ENCODE peak calls at places on chromosomes 2 and 18, in four cellular contexts. G is substantia nigra, K is PC-3, E is caudate nucleus. M is an unnamed sample.

GRCh38 chr2:9288233-9288632 is 81.6 kb downstream of the ASAP2 start:
- DNase-seq in G (no peak), K (peak), E (no peak), M (no peak)

GRCh38 chr18:32010124-32010745 is 8.4 kb upstream of the RNF125 start:
- DNase-seq in G (no peak), K (peak), E (no peak), M (peak)

GRCh38 chr2:136310005-136310495 is 192.1 kb upstream of the CXCR4 start:
- DNase-seq in G (no peak), K (no peak), E (no peak), M (no peak)

GRCh38 chr18:74778191-74778847 is 180.6 kb downstream of the ZNF407 start:
- DNase-seq in G (no peak), K (no peak), E (no peak), M (no peak)

GRCh38 chr2:105517814-105518705 is 119.2 kb upstream of the FHL2 start:
- DNase-seq in G (no peak), K (no peak), E (no peak), M (no peak)

GRCh38 chr18:23257686-23258565 is 122.6 kb downstream of the CABLES1 start:
- DNase-seq in G (no peak), K (peak), E (no peak), M (no peak)

GRCh38 chr2:183232161-183232865 is 108.1 kb downstream of the NUP35 start:
- DNase-seq in G (no peak), K (no peak), E (no peak), M (no peak)

GRCh38 chr2:47313141-47313691 is 89.7 kb upstream of the MSH2 start:
- DNase-seq in G (no peak), K (peak), E (no peak), M (no peak)

GRCh38 chr2:170271340-170271739 is 93.4 kb downstream of the MYO3B start:
- DNase-seq in G (no peak), K (no peak), E (no peak), M (no peak)

GRCh38 chr18:711330-711692 is 1.1 kb downstream of the ENOSF1 start:
- DNase-seq in G (no peak), K (no peak), E (no peak), M (no peak)

GRCh38 chr2:68796306-68796905 is 61.8 kb downstream of the ARHGAP25 start:
- DNase-seq in G (no peak), K (peak), E (no peak), M (no peak)

GRCh38 chr2:101699191-101699938 is 1.9 kb downstream of the MAP4K4 start:
- DNase-seq in G (peak), K (peak), E (no peak), M (no peak)

GRCh38 chr2:240510513-240511210 is 47.1 kb downstream of the ANKMY1 start:
- DNase-seq in G (no peak), K (no peak), E (no peak), M (no peak)

GRCh38 chr2:191043438-191043837 is 29.5 kb upstream of the STAT1 start:
- DNase-seq in G (no peak), K (peak), E (no peak), M (no peak)

DNA sequence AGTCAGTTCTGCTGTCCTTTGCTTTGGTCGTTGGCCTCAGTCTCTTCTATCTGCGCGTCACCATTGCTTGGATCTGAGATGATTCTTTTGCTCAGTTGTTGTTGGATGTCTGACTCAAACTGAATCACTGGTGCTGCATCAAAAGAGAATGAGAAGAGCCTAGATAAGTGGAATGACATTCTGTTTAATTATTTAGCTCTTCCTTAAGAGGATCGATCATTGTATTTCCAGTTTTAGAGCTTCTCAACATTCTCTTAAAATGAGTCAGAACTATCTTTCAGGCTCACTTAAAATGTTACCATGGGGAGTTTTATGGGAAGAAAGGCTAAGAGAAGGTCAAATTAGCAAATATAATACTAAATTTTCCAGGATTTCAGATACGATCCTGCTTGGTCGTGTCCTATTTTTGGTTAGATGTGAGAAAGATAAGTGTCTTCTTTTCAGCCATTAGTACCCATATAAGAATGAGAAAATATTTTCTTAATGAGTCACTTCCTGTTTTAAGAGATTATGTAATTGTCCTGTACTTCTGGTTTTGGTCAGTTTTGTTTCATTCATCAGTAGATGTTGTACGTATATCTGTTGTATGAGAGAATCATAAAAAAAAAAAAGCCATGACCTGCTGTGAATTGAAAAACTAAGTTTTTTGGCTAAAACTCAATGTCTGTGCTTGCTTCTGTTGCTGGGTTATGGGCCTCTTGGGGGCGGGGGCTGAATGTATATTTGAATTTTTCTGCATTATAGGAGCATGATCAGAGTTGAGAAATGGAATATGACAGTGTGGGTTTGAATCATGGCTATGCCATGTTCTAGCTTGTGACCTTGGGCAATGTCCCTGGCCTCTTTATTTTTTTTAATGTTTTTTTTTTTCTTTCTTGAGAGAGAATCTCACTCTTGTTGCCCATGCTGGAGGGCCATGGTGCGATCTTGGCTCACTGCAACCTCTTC is 31.5 kb upstream of the CASP10 start:
- DNase-seq in G (no peak), K (peak), E (no peak), M (no peak)
- H3K27ac ChIP-seq in G (peak), K (peak), E (peak), M (no peak)

GRCh38 chr2:203535078-203535783 is at the start of gene RAPH1:
- DNase-seq in G (peak), K (peak), E (peak), M (peak)
- H3K27ac ChIP-seq in G (peak), K (peak), E (peak), M (no peak)

DNA sequence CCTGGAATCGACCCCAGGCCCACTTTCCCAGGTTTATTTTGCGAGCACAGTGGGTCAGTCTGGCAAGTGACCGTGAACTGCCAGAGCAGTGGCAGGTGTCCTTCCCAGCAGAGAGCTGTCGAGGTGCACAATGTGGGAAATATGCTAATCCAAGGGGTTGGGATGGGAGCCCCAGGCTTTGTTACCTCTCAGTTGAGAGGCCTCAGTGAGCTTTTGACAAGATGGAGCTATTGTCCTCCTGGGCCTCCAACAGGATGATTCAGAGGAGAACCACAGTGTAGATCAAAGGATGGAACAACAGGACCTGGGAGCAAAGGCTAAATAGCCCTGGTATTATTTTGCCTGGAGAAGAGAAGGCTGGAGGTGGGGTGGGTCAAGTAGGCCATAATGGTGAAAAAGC is 150.9 kb downstream of the NCKAP5 start:
- DNase-seq in G (no peak), K (no peak), E (no peak), M (no peak)
- H3K27ac ChIP-seq in G (no peak), K (no peak), E (no peak), M (no peak)

GRCh38 chr2:239267411-239267941 is 133.3 kb downstream of the HDAC4 start:
- DNase-seq in G (peak), K (peak), E (no peak), M (no peak)

GRCh38 chr2:239269959-239270358 is 130.9 kb downstream of the HDAC4 start:
- DNase-seq in G (no peak), K (no peak), E (no peak), M (no peak)

GRCh38 chr2:239269173-239269865 is 131.5 kb downstream of the HDAC4 start:
- DNase-seq in G (no peak), K (no peak), E (no peak), M (no peak)

GRCh38 chr2:239268082-239268481 is 132.7 kb downstream of the HDAC4 start:
- DNase-seq in G (peak), K (peak), E (no peak), M (no peak)

GRCh38 chr2:239268549-239268948 is 132.3 kb downstream of the HDAC4 start:
- DNase-seq in G (no peak), K (no peak), E (no peak), M (no peak)
- H3K27ac ChIP-seq in G (no peak), K (peak), E (no peak), M (no peak)

GRCh38 chr2:164205347-164205746 is 415.9 kb downstream of the GRB14 start:
- DNase-seq in G (no peak), K (peak), E (no peak), M (no peak)
- H3K27ac ChIP-seq in G (no peak), K (no peak), E (no peak), M (no peak)

GRCh38 chr2:160471950-160472349 is 21.7 kb downstream of the RBMS1 start:
- DNase-seq in G (no peak), K (no peak), E (no peak), M (no peak)

GRCh38 chr2:160472839-160473251 is 20.8 kb downstream of the RBMS1 start:
- DNase-seq in G (no peak), K (peak), E (no peak), M (no peak)

GRCh38 chr2:160474319-160474645 is 19.3 kb downstream of the RBMS1 start:
- DNase-seq in G (no peak), K (no peak), E (no peak), M (no peak)

GRCh38 chr2:160474891-160475795 is 18.5 kb downstream of the RBMS1 start:
- DNase-seq in G (no peak), K (peak), E (no peak), M (no peak)

DNA sequence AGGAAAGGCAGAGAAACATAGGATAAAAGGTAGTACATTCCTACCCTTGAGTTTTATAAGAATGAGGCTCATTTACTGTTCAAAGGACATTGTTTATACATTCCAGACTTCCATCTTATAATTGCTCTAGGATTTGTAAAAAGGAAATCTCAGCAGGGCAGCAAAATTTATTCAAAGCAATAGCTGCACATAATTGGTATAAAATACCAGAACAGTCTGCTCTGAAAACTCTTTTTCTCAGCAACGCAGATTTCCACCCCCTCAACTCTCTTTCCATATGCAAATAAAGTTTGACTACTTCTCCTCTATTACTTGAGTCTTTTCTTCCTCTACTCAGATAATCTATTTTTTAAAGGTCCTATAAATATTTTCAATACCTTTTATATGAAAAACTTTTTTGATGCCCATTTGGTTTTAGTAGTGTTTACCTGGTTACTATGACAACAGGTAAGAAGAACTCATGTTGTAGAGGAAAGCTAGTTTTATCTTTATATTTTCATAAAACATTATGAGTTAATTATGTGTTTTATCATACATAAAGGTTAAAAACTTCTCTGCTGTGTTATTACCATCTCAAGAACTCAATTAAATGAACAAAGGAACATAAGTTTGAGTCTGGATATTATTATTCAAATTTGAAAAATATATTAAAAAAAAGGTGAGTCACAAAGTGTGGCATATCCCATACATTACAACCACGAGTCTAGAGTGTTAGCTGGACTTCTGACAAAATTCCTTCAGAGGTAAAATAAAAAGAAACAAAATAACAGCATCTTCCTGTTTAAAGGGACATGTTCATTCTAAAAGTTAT is 19.9 kb downstream of the RBMS1 start:
- DNase-seq in G (no peak), K (no peak), E (no peak), M (no peak)
- H3K27ac ChIP-seq in G (no peak), K (peak), E (no peak), M (no peak)

GRCh38 chr2:20302019-20302418 is 48.6 kb downstream of the PUM2 start:
- DNase-seq in G (no peak), K (peak), E (no peak), M (no peak)

GRCh38 chr2:20309001-20309400 is 41.6 kb downstream of the PUM2 start:
- DNase-seq in G (no peak), K (no peak), E (no peak), M (no peak)

GRCh38 chr2:20304411-20304810 is 46.2 kb downstream of the PUM2 start:
- DNase-seq in G (no peak), K (peak), E (no peak), M (no peak)

DNA sequence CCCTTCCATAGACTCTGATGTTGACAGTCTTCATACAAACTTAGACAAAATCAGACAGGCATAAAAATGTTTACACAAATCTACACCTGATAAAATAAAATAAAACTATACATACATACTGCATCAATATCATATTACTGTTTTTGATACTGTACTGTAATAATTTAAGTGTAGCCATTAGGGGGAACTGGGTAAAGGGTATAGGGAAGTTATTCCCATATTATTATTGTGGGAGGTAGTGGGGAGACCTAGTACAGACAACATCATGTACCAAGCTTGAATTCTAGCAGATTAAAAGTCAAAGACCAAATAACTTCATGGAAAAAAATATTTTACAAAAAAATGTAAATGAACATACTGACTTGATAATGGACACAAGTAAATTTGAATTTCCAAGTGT is 43.3 kb downstream of the PUM2 start:
- DNase-seq in G (no peak), K (no peak), E (no peak), M (no peak)
- H3K27ac ChIP-seq in G (no peak), K (no peak), E (no peak), M (no peak)

DNA sequence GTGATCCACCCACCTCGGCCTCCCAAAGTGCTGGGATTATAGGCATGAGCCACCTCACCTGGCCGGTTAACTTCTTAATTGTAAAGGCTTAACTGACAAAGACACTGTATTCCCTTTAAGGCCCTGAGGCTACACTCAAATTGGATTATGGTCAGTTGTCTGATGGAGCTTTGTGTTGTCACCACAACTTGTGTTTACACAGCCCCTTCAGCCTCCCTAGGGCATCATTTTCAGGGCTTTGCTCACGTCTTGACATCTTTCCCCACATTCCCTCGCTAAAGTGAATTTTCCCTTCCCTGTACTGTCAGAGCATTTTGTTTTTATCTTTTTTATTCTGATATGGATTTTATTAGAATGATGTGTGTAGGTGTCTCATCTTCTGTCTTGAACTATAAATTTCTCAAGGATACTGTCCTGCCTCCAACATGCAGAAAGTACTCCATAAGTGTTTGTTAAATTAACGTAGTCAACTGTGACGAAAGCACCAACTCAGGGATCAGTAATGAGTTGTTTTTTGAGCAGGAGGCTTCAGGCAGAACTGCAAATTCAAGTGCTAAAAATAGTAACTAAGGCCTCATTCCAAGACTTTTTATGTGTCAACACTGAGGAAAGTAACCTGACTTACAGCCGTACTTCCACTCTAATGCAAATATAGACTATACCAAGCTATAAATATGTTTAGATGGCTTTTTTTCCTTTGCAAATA is 77.1 kb upstream of the NARS1 start:
- DNase-seq in G (no peak), K (peak), E (no peak), M (no peak)
- H3K27ac ChIP-seq in G (no peak), K (peak), E (peak), M (no peak)